ENCODE peak calls at places on chromosomes 6 and 20, in five cellular contexts. One of them, this sample, is unnamed.

GRCh38 chr20:52457826-52458225 is 266.2 kb upstream of the ZFP64 start:
- DNase-seq in nucleus accumbens: no peak
- DNase-seq in iris pigment epithelial cell: no peak
- DNase-seq in ascending aorta: no peak
- DNase-seq in amygdala: no peak
- DNase-seq in this sample: no peak

GRCh38 chr6:164640946-164641345 is 668.5 kb downstream of the C6orf118 start:
- DNase-seq in nucleus accumbens: peak; percentile 1
- DNase-seq in iris pigment epithelial cell: no peak
- DNase-seq in ascending aorta: no peak
- DNase-seq in amygdala: no peak
- DNase-seq in this sample: no peak

GRCh38 chr20:44646023-44646640 is 5.4 kb downstream of the ADA start:
- DNase-seq in nucleus accumbens: no peak
- DNase-seq in iris pigment epithelial cell: no peak
- DNase-seq in ascending aorta: no peak
- DNase-seq in amygdala: no peak
- DNase-seq in this sample: no peak

GRCh38 chr6:105174512-105174911 is 5.3 kb downstream of the POPDC3 start:
- DNase-seq in nucleus accumbens: no peak
- DNase-seq in iris pigment epithelial cell: peak; percentile 80
- DNase-seq in ascending aorta: no peak
- DNase-seq in amygdala: no peak
- DNase-seq in this sample: no peak

GRCh38 chr20:5864873-5865582 is 85.3 kb downstream of the TRMT6 start:
- DNase-seq in nucleus accumbens: no peak
- DNase-seq in iris pigment epithelial cell: peak; percentile 88
- DNase-seq in ascending aorta: no peak
- DNase-seq in amygdala: no peak
- DNase-seq in this sample: no peak

GRCh38 chr6:54802775-54803631 is 43.6 kb upstream of the FAM83B start:
- DNase-seq in nucleus accumbens: no peak
- DNase-seq in iris pigment epithelial cell: peak; percentile 85
- DNase-seq in ascending aorta: no peak
- DNase-seq in amygdala: no peak
- DNase-seq in this sample: no peak

GRCh38 chr6:163872335-163872734 is 457.8 kb downstream of the QKI start:
- DNase-seq in nucleus accumbens: no peak
- DNase-seq in iris pigment epithelial cell: peak; percentile 95
- DNase-seq in ascending aorta: no peak
- DNase-seq in amygdala: no peak
- DNase-seq in this sample: no peak

GRCh38 chr6:19713411-19713810 is 123.8 kb upstream of the ID4 start:
- DNase-seq in nucleus accumbens: no peak
- DNase-seq in iris pigment epithelial cell: peak; percentile 21
- DNase-seq in ascending aorta: no peak
- DNase-seq in amygdala: no peak
- DNase-seq in this sample: no peak

GRCh38 chr6:163038317-163038716 is 310.5 kb downstream of the PACRG start:
- DNase-seq in nucleus accumbens: no peak
- DNase-seq in iris pigment epithelial cell: no peak
- DNase-seq in ascending aorta: no peak
- DNase-seq in amygdala: no peak
- DNase-seq in this sample: no peak

GRCh38 chr6:150314230-150315188 is 54.3 kb upstream of the IYD start:
- DNase-seq in nucleus accumbens: no peak
- DNase-seq in iris pigment epithelial cell: no peak
- DNase-seq in ascending aorta: no peak
- DNase-seq in amygdala: no peak
- DNase-seq in this sample: no peak

GRCh38 chr6:81340946-81341345 is 411.5 kb downstream of the TENT5A start:
- DNase-seq in nucleus accumbens: no peak
- DNase-seq in iris pigment epithelial cell: no peak
- DNase-seq in ascending aorta: no peak
- DNase-seq in amygdala: no peak
- DNase-seq in this sample: no peak

GRCh38 chr6:39193201-39193791 is 36.0 kb downstream of the KCNK5 start:
- DNase-seq in nucleus accumbens: no peak
- DNase-seq in iris pigment epithelial cell: no peak
- DNase-seq in ascending aorta: no peak
- DNase-seq in amygdala: no peak
- DNase-seq in this sample: no peak